ENCODE peak calls at places on chromosome 15, in ten cellular contexts. P, U, Q, R, W, T, G, H, B and V are unnamed samples.

GRCh38 chr15:98764296-98764695 is 116.0 kb downstream of the IGF1R start:
- DNase-seq in P (no peak), U (no peak), Q (no peak), R (no peak), W (no peak), T (no peak), G (no peak), H (no peak), B (no peak), V (no peak)

GRCh38 chr15:68550498-68551295 is 28.1 kb upstream of the CORO2B start:
- DNase-seq in P (peak), U (peak), Q (peak), R (peak), W (peak), T (no peak), G (peak), H (peak), B (peak), V (peak)

GRCh38 chr15:87604857-87605446 is 651.6 kb downstream of the NTRK3 start:
- DNase-seq in P (no peak), U (no peak), Q (no peak), R (no peak), W (no peak), T (no peak), G (no peak), H (no peak), B (no peak), V (no peak)

GRCh38 chr15:78203346-78204225 is 30.8 kb downstream of the ACSBG1 start:
- DNase-seq in P (no peak), U (no peak), Q (no peak), R (no peak), W (peak), T (peak), G (peak), H (peak), B (no peak), V (no peak)

GRCh38 chr15:35690089-35690488 is 144.1 kb upstream of the DPH6 start:
- DNase-seq in P (no peak), U (no peak), Q (no peak), R (no peak), W (no peak), T (no peak), G (no peak), H (no peak), B (no peak), V (no peak)

GRCh38 chr15:72540606-72541237 is 66.6 kb downstream of the ARIH1 start:
- DNase-seq in P (no peak), U (no peak), Q (peak), R (no peak), W (no peak), T (no peak), G (no peak), H (no peak), B (no peak), V (no peak)

GRCh38 chr15:25246641-25247417 is 192.0 kb downstream of the UBE3A start:
- DNase-seq in P (peak), U (no peak), Q (no peak), R (no peak), W (peak), T (no peak), G (peak), H (no peak), B (peak), V (peak)

GRCh38 chr15:94451461-94451860 is 220.1 kb downstream of the MCTP2 start:
- DNase-seq in P (no peak), U (no peak), Q (no peak), R (no peak), W (no peak), T (no peak), G (no peak), H (no peak), B (no peak), V (no peak)

GRCh38 chr15:71011503-71012155 is 103.6 kb upstream of the THSD4 start:
- DNase-seq in P (peak), U (peak), Q (peak), R (peak), W (no peak), T (no peak), G (no peak), H (no peak), B (no peak), V (no peak)

GRCh38 chr15:52448010-52448890 is 80.4 kb downstream of the MYO5A start:
- DNase-seq in P (no peak), U (no peak), Q (no peak), R (no peak), W (no peak), T (no peak), G (no peak), H (no peak), B (no peak), V (no peak)

GRCh38 chr15:57607570-57608000 is 15.9 kb downstream of the MYZAP start:
- DNase-seq in P (peak), U (peak), Q (peak), R (no peak), W (peak), T (no peak), G (no peak), H (peak), B (no peak), V (no peak)

GRCh38 chr15:73633991-73634495 is 854 bp upstream of the NPTN start:
- DNase-seq in P (no peak), U (peak), Q (peak), R (no peak), W (no peak), T (no peak), G (peak), H (no peak), B (no peak), V (no peak)

GRCh38 chr15:98582900-98583554 is 65.3 kb upstream of the IGF1R start:
- DNase-seq in P (no peak), U (no peak), Q (no peak), R (no peak), W (no peak), T (no peak), G (no peak), H (no peak), B (no peak), V (no peak)

GRCh38 chr15:48005921-48006541 is 114.8 kb upstream of the SLC24A5 start:
- DNase-seq in P (no peak), U (no peak), Q (no peak), R (no peak), W (peak), T (no peak), G (peak), H (peak), B (no peak), V (no peak)

GRCh38 chr15:81940467-81941451 is 105.1 kb downstream of the MEX3B start:
- DNase-seq in P (no peak), U (no peak), Q (no peak), R (no peak), W (no peak), T (no peak), G (no peak), H (no peak), B (no peak), V (no peak)

GRCh38 chr15:44340410-44340809 is 51.9 kb downstream of the GOLM2 start:
- DNase-seq in P (no peak), U (no peak), Q (no peak), R (no peak), W (no peak), T (no peak), G (no peak), H (no peak), B (no peak), V (no peak)

GRCh38 chr15:50181206-50181982 is 602 bp upstream of the SLC27A2 start:
- DNase-seq in P (no peak), U (no peak), Q (no peak), R (no peak), W (no peak), T (no peak), G (no peak), H (no peak), B (no peak), V (no peak)

GRCh38 chr15:56528136-56528535 is 63.2 kb upstream of the MNS1 start:
- DNase-seq in P (no peak), U (peak), Q (no peak), R (no peak), W (no peak), T (no peak), G (no peak), H (no peak), B (no peak), V (no peak)

GRCh38 chr15:58632789-58633188 is 116.7 kb downstream of the ADAM10 start:
- DNase-seq in P (no peak), U (no peak), Q (no peak), R (no peak), W (no peak), T (no peak), G (no peak), H (no peak), B (no peak), V (no peak)

GRCh38 chr15:34841220-34841841 is 46.0 kb upstream of the ACTC1 start:
- DNase-seq in P (no peak), U (no peak), Q (no peak), R (no peak), W (no peak), T (no peak), G (no peak), H (no peak), B (no peak), V (no peak)

GRCh38 chr15:89671687-89672086 is 7.5 kb downstream of the PLIN1 start:
- DNase-seq in P (no peak), U (no peak), Q (no peak), R (no peak), W (no peak), T (no peak), G (no peak), H (peak), B (no peak), V (no peak)

GRCh38 chr15:42033214-42033873 is 12.5 kb upstream of the PLA2G4E start:
- DNase-seq in P (no peak), U (no peak), Q (no peak), R (no peak), W (no peak), T (no peak), G (no peak), H (no peak), B (no peak), V (no peak)

GRCh38 chr15:68223171-68223570 is 6.4 kb downstream of the CLN6 start:
- DNase-seq in P (no peak), U (no peak), Q (no peak), R (no peak), W (peak), T (no peak), G (peak), H (peak), B (no peak), V (no peak)

GRCh38 chr15:47685141-47685870 is 32.0 kb upstream of the SEMA6D start:
- DNase-seq in P (no peak), U (no peak), Q (no peak), R (no peak), W (no peak), T (no peak), G (no peak), H (no peak), B (no peak), V (no peak)

GRCh38 chr15:50425219-50425618 is 1.0 kb downstream of the USP8 start:
- DNase-seq in P (no peak), U (no peak), Q (no peak), R (no peak), W (no peak), T (no peak), G (no peak), H (no peak), B (no peak), V (no peak)

GRCh38 chr15:72153269-72153668 is 35.1 kb downstream of the SENP8 start:
- DNase-seq in P (no peak), U (peak), Q (no peak), R (peak), W (no peak), T (no peak), G (no peak), H (no peak), B (no peak), V (no peak)

GRCh38 chr15:62482715-62483429 is 317.8 kb upstream of the C2CD4B start:
- DNase-seq in P (no peak), U (no peak), Q (peak), R (no peak), W (no peak), T (no peak), G (no peak), H (no peak), B (no peak), V (no peak)

GRCh38 chr15:48584090-48584831 is 61.2 kb downstream of the FBN1 start:
- DNase-seq in P (no peak), U (no peak), Q (no peak), R (no peak), W (no peak), T (no peak), G (no peak), H (no peak), B (no peak), V (no peak)

GRCh38 chr15:57367556-57367955 is 8.7 kb upstream of the CGNL1 start:
- DNase-seq in P (no peak), U (no peak), Q (no peak), R (no peak), W (no peak), T (no peak), G (no peak), H (no peak), B (no peak), V (no peak)

GRCh38 chr15:49428392-49429095 is 5.5 kb downstream of the FGF7 start:
- DNase-seq in P (no peak), U (no peak), Q (no peak), R (no peak), W (no peak), T (no peak), G (no peak), H (no peak), B (no peak), V (no peak)

GRCh38 chr15:46751303-46751702 is 966.0 kb upstream of the SEMA6D start:
- DNase-seq in P (no peak), U (no peak), Q (no peak), R (no peak), W (no peak), T (no peak), G (no peak), H (no peak), B (no peak), V (no peak)

GRCh38 chr15:38243278-38243677 is 9.4 kb upstream of the SPRED1 start:
- DNase-seq in P (peak), U (no peak), Q (no peak), R (no peak), W (no peak), T (no peak), G (no peak), H (no peak), B (no peak), V (no peak)

GRCh38 chr15:96331141-96331941 is 841 bp downstream of the NR2F2 start:
- DNase-seq in P (no peak), U (peak), Q (no peak), R (no peak), W (no peak), T (peak), G (peak), H (no peak), B (peak), V (no peak)

GRCh38 chr15:39432935-39433334 is 147.9 kb upstream of the THBS1 start:
- DNase-seq in P (no peak), U (no peak), Q (no peak), R (no peak), W (no peak), T (no peak), G (no peak), H (no peak), B (no peak), V (no peak)
- TF ChIP-seq POLR2AphosphoS5 in P (no peak), U (no peak), Q (no peak), R (no peak), W (no peak), T (no peak), G (no peak), H (no peak), B (peak), V (no peak)

GRCh38 chr15:60717008-60717407 is 238.1 kb upstream of the ICE2 start:
- DNase-seq in P (no peak), U (no peak), Q (no peak), R (no peak), W (no peak), T (no peak), G (no peak), H (no peak), B (no peak), V (no peak)
- TF ChIP-seq POLR2AphosphoS5 in P (no peak), U (no peak), Q (no peak), R (no peak), W (no peak), T (no peak), G (no peak), H (no peak), B (no peak), V (no peak)

GRCh38 chr15:36951747-36952247 is 148.6 kb downstream of the MEIS2 start:
- DNase-seq in P (no peak), U (peak), Q (no peak), R (no peak), W (no peak), T (no peak), G (no peak), H (no peak), B (no peak), V (no peak)
- TF ChIP-seq POLR2AphosphoS5 in P (no peak), U (no peak), Q (no peak), R (no peak), W (no peak), T (no peak), G (no peak), H (no peak), B (no peak), V (no peak)

GRCh38 chr15:27089233-27089586 is 118.2 kb downstream of the GABRG3 start:
- DNase-seq in P (no peak), U (no peak), Q (no peak), R (no peak), W (no peak), T (no peak), G (no peak), H (no peak), B (no peak), V (no peak)
- TF ChIP-seq POLR2AphosphoS5 in P (no peak), U (no peak), Q (no peak), R (no peak), W (no peak), T (no peak), G (no peak), H (no peak), B (no peak), V (no peak)

GRCh38 chr15:101445562-101446526 is 43.7 kb downstream of the PCSK6 start:
- DNase-seq in P (no peak), U (peak), Q (no peak), R (peak), W (peak), T (no peak), G (no peak), H (no peak), B (peak), V (peak)
- TF ChIP-seq POLR2AphosphoS5 in P (no peak), U (peak), Q (no peak), R (peak), W (peak), T (peak), G (no peak), H (no peak), B (peak), V (peak)

GRCh38 chr15:85351965-85352364 is 28.4 kb upstream of the AKAP13 start:
- DNase-seq in P (no peak), U (no peak), Q (no peak), R (no peak), W (no peak), T (no peak), G (no peak), H (no peak), B (no peak), V (no peak)

GRCh38 chr15:85356276-85356675 is 24.1 kb upstream of the AKAP13 start:
- DNase-seq in P (no peak), U (no peak), Q (no peak), R (no peak), W (no peak), T (no peak), G (no peak), H (no peak), B (no peak), V (no peak)

GRCh38 chr15:85354948-85355347 is 25.5 kb upstream of the AKAP13 start:
- DNase-seq in P (no peak), U (no peak), Q (no peak), R (no peak), W (no peak), T (no peak), G (no peak), H (no peak), B (no peak), V (no peak)

DNA sequence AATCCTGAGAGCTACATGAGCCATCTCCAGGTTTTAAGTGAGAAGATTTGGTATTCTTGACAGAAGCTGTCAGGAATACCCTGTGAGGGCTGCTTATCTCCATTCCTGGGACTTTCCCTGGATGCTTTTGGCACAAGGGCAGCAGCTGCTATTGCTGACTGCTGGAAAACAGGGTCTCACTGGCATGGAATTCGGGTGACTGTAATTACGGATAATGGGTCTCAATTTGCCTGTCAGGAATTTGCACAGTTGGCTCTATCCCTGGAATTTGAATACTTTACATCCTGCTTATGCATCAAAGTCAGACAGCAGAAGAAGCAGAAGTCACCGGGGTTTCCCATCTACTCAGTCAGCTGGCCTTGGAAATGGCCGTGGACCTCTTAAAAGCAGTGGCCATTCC is 26.0 kb upstream of the AKAP13 start:
- DNase-seq in P (no peak), U (peak), Q (no peak), R (no peak), W (no peak), T (no peak), G (no peak), H (no peak), B (no peak), V (no peak)
- TF ChIP-seq POLR2AphosphoS5 in P (no peak), U (no peak), Q (no peak), R (no peak), W (no peak), T (no peak), G (no peak), H (no peak), B (no peak), V (no peak)

GRCh38 chr15:67194171-67195114 is 60.0 kb downstream of the AAGAB start:
- DNase-seq in P (no peak), U (no peak), Q (no peak), R (no peak), W (no peak), T (no peak), G (no peak), H (no peak), B (no peak), V (no peak)
- TF ChIP-seq POLR2AphosphoS5 in P (no peak), U (no peak), Q (no peak), R (no peak), W (no peak), T (no peak), G (no peak), H (no peak), B (no peak), V (no peak)